ENCODE peak calls at places on chromosomes 1 and 21, in six cellular contexts. One of them, this sample, is unnamed.

GRCh38 chr1:167484726-167485125 is 33.6 kb downstream of the CD247 start:
- DNase-seq in naive thymus-derived CD4-positive, alpha-beta T cell: no peak
- DNase-seq in activated B cell treated with CpG ODN at 0.5 μM for 24 hours: no peak
- DNase-seq in IMR-90: no peak
- DNase-seq in chondrocyte: no peak
- DNase-seq in activated naive CD8-positive, alpha-beta T cell treated with anti-CD3 and anti-CD28 coated beads, Interleukin-2, amount 50 U/mL, for 24 hours: no peak
- DNase-seq in this sample: no peak

GRCh38 chr1:58576727-58577675 is at the start of gene TACSTD2:
- DNase-seq in activated B cell treated with CpG ODN at 0.5 μM for 24 hours: peak
- DNase-seq in naive thymus-derived CD4-positive, alpha-beta T cell: no peak
- DNase-seq in IMR-90: no peak
- DNase-seq in activated naive CD8-positive, alpha-beta T cell treated with anti-CD3 and anti-CD28 coated beads, Interleukin-2, amount 50 U/mL, for 24 hours: peak
- DNase-seq in chondrocyte: peak
- DNase-seq in this sample: no peak

GRCh38 chr21:34074283-34075098 is 1.1 kb downstream of the MRPS6 start:
- DNase-seq in activated B cell treated with CpG ODN at 0.5 μM for 24 hours: no peak
- DNase-seq in naive thymus-derived CD4-positive, alpha-beta T cell: peak
- DNase-seq in activated naive CD8-positive, alpha-beta T cell treated with anti-CD3 and anti-CD28 coated beads, Interleukin-2, amount 50 U/mL, for 24 hours: no peak
- DNase-seq in IMR-90: no peak
- DNase-seq in chondrocyte: no peak
- DNase-seq in this sample: peak

GRCh38 chr1:192826791-192827477 is 18.1 kb downstream of the RGS2 start:
- DNase-seq in activated naive CD8-positive, alpha-beta T cell treated with anti-CD3 and anti-CD28 coated beads, Interleukin-2, amount 50 U/mL, for 24 hours: no peak
- DNase-seq in activated B cell treated with CpG ODN at 0.5 μM for 24 hours: no peak
- DNase-seq in naive thymus-derived CD4-positive, alpha-beta T cell: no peak
- DNase-seq in chondrocyte: no peak
- DNase-seq in IMR-90: no peak
- DNase-seq in this sample: no peak

GRCh38 chr1:209601809-209602657 is 18.5 kb downstream of the CAMK1G start:
- DNase-seq in activated B cell treated with CpG ODN at 0.5 μM for 24 hours: no peak
- DNase-seq in activated naive CD8-positive, alpha-beta T cell treated with anti-CD3 and anti-CD28 coated beads, Interleukin-2, amount 50 U/mL, for 24 hours: peak
- DNase-seq in IMR-90: peak
- DNase-seq in chondrocyte: no peak
- DNase-seq in naive thymus-derived CD4-positive, alpha-beta T cell: peak
- DNase-seq in this sample: peak

GRCh38 chr1:84712288-84712874 is 22.1 kb upstream of the SSX2IP start:
- DNase-seq in activated naive CD8-positive, alpha-beta T cell treated with anti-CD3 and anti-CD28 coated beads, Interleukin-2, amount 50 U/mL, for 24 hours: no peak
- DNase-seq in naive thymus-derived CD4-positive, alpha-beta T cell: no peak
- DNase-seq in activated B cell treated with CpG ODN at 0.5 μM for 24 hours: no peak
- DNase-seq in IMR-90: peak
- DNase-seq in chondrocyte: no peak
- DNase-seq in this sample: no peak

GRCh38 chr1:21340230-21340564 is 49.9 kb upstream of the ECE1 start:
- DNase-seq in activated B cell treated with CpG ODN at 0.5 μM for 24 hours: no peak
- DNase-seq in activated naive CD8-positive, alpha-beta T cell treated with anti-CD3 and anti-CD28 coated beads, Interleukin-2, amount 50 U/mL, for 24 hours: no peak
- DNase-seq in naive thymus-derived CD4-positive, alpha-beta T cell: no peak
- DNase-seq in chondrocyte: no peak
- DNase-seq in IMR-90: no peak
- DNase-seq in this sample: no peak

GRCh38 chr1:157133431-157133830 is 4.8 kb downstream of the ETV3 start:
- DNase-seq in naive thymus-derived CD4-positive, alpha-beta T cell: peak
- DNase-seq in activated B cell treated with CpG ODN at 0.5 μM for 24 hours: no peak
- DNase-seq in activated naive CD8-positive, alpha-beta T cell treated with anti-CD3 and anti-CD28 coated beads, Interleukin-2, amount 50 U/mL, for 24 hours: no peak
- DNase-seq in chondrocyte: no peak
- DNase-seq in IMR-90: no peak
- DNase-seq in this sample: no peak

GRCh38 chr1:31936278-31936965 is 1.7 kb downstream of the PTP4A2 start:
- DNase-seq in activated naive CD8-positive, alpha-beta T cell treated with anti-CD3 and anti-CD28 coated beads, Interleukin-2, amount 50 U/mL, for 24 hours: no peak
- DNase-seq in naive thymus-derived CD4-positive, alpha-beta T cell: no peak
- DNase-seq in chondrocyte: no peak
- DNase-seq in activated B cell treated with CpG ODN at 0.5 μM for 24 hours: no peak
- DNase-seq in IMR-90: peak
- DNase-seq in this sample: no peak

GRCh38 chr1:47442844-47443529 is 5.1 kb downstream of the FOXD2 start:
- DNase-seq in chondrocyte: no peak
- DNase-seq in naive thymus-derived CD4-positive, alpha-beta T cell: no peak
- DNase-seq in IMR-90: no peak
- DNase-seq in activated naive CD8-positive, alpha-beta T cell treated with anti-CD3 and anti-CD28 coated beads, Interleukin-2, amount 50 U/mL, for 24 hours: no peak
- DNase-seq in activated B cell treated with CpG ODN at 0.5 μM for 24 hours: no peak
- DNase-seq in this sample: no peak

GRCh38 chr1:192575499-192576189 is at the start of gene RGS1:
- DNase-seq in IMR-90: no peak
- DNase-seq in chondrocyte: no peak
- DNase-seq in activated naive CD8-positive, alpha-beta T cell treated with anti-CD3 and anti-CD28 coated beads, Interleukin-2, amount 50 U/mL, for 24 hours: peak
- DNase-seq in activated B cell treated with CpG ODN at 0.5 μM for 24 hours: peak
- DNase-seq in naive thymus-derived CD4-positive, alpha-beta T cell: peak
- DNase-seq in this sample: peak

GRCh38 chr1:81571946-81572345 is 228.8 kb upstream of the ADGRL2 start:
- DNase-seq in IMR-90: no peak
- DNase-seq in naive thymus-derived CD4-positive, alpha-beta T cell: no peak
- DNase-seq in chondrocyte: no peak
- DNase-seq in activated naive CD8-positive, alpha-beta T cell treated with anti-CD3 and anti-CD28 coated beads, Interleukin-2, amount 50 U/mL, for 24 hours: no peak
- DNase-seq in activated B cell treated with CpG ODN at 0.5 μM for 24 hours: no peak
- DNase-seq in this sample: no peak

GRCh38 chr1:153490272-153491051 is 30.0 kb upstream of the S100A7 start:
- DNase-seq in IMR-90: peak
- DNase-seq in activated B cell treated with CpG ODN at 0.5 μM for 24 hours: no peak
- DNase-seq in chondrocyte: no peak
- DNase-seq in activated naive CD8-positive, alpha-beta T cell treated with anti-CD3 and anti-CD28 coated beads, Interleukin-2, amount 50 U/mL, for 24 hours: no peak
- DNase-seq in naive thymus-derived CD4-positive, alpha-beta T cell: no peak
- DNase-seq in this sample: no peak

GRCh38 chr21:36747815-36748381 is 49.0 kb downstream of the SIM2 start:
- DNase-seq in IMR-90: peak
- DNase-seq in naive thymus-derived CD4-positive, alpha-beta T cell: no peak
- DNase-seq in chondrocyte: no peak
- DNase-seq in activated B cell treated with CpG ODN at 0.5 μM for 24 hours: no peak
- DNase-seq in activated naive CD8-positive, alpha-beta T cell treated with anti-CD3 and anti-CD28 coated beads, Interleukin-2, amount 50 U/mL, for 24 hours: peak
- DNase-seq in this sample: peak

GRCh38 chr1:108830119-108831008 is 26.5 kb downstream of the AKNAD1 start:
- DNase-seq in activated B cell treated with CpG ODN at 0.5 μM for 24 hours: no peak
- DNase-seq in IMR-90: peak
- DNase-seq in chondrocyte: no peak
- DNase-seq in activated naive CD8-positive, alpha-beta T cell treated with anti-CD3 and anti-CD28 coated beads, Interleukin-2, amount 50 U/mL, for 24 hours: no peak
- DNase-seq in naive thymus-derived CD4-positive, alpha-beta T cell: no peak
- DNase-seq in this sample: peak

GRCh38 chr1:62131093-62131725 is 63.4 kb upstream of the L1TD1 start:
- DNase-seq in activated B cell treated with CpG ODN at 0.5 μM for 24 hours: no peak
- DNase-seq in chondrocyte: no peak
- DNase-seq in activated naive CD8-positive, alpha-beta T cell treated with anti-CD3 and anti-CD28 coated beads, Interleukin-2, amount 50 U/mL, for 24 hours: peak
- DNase-seq in naive thymus-derived CD4-positive, alpha-beta T cell: peak
- DNase-seq in IMR-90: peak
- DNase-seq in this sample: peak

GRCh38 chr1:8047686-8048522 is 21.8 kb upstream of the ERRFI1 start:
- DNase-seq in activated B cell treated with CpG ODN at 0.5 μM for 24 hours: no peak
- DNase-seq in chondrocyte: no peak
- DNase-seq in IMR-90: peak
- DNase-seq in activated naive CD8-positive, alpha-beta T cell treated with anti-CD3 and anti-CD28 coated beads, Interleukin-2, amount 50 U/mL, for 24 hours: no peak
- DNase-seq in naive thymus-derived CD4-positive, alpha-beta T cell: no peak
- DNase-seq in this sample: no peak

GRCh38 chr1:220487297-220487820 is 40.6 kb upstream of the MARK1 start:
- DNase-seq in naive thymus-derived CD4-positive, alpha-beta T cell: no peak
- DNase-seq in activated B cell treated with CpG ODN at 0.5 μM for 24 hours: no peak
- DNase-seq in IMR-90: peak
- DNase-seq in activated naive CD8-positive, alpha-beta T cell treated with anti-CD3 and anti-CD28 coated beads, Interleukin-2, amount 50 U/mL, for 24 hours: peak
- DNase-seq in chondrocyte: no peak
- DNase-seq in this sample: no peak

GRCh38 chr1:152654110-152654509 is 9.1 kb upstream of the LCE2D start:
- DNase-seq in activated B cell treated with CpG ODN at 0.5 μM for 24 hours: no peak
- DNase-seq in chondrocyte: no peak
- DNase-seq in IMR-90: peak
- DNase-seq in naive thymus-derived CD4-positive, alpha-beta T cell: peak
- DNase-seq in activated naive CD8-positive, alpha-beta T cell treated with anti-CD3 and anti-CD28 coated beads, Interleukin-2, amount 50 U/mL, for 24 hours: peak
- DNase-seq in this sample: peak

GRCh38 chr1:226674892-226675719 is 64.0 kb downstream of the ITPKB start:
- DNase-seq in IMR-90: no peak
- DNase-seq in activated B cell treated with CpG ODN at 0.5 μM for 24 hours: peak
- DNase-seq in chondrocyte: no peak
- DNase-seq in naive thymus-derived CD4-positive, alpha-beta T cell: peak
- DNase-seq in activated naive CD8-positive, alpha-beta T cell treated with anti-CD3 and anti-CD28 coated beads, Interleukin-2, amount 50 U/mL, for 24 hours: peak
- DNase-seq in this sample: no peak

GRCh38 chr1:236556606-236557005 is 32.8 kb downstream of the LGALS8 start:
- DNase-seq in naive thymus-derived CD4-positive, alpha-beta T cell: no peak
- DNase-seq in activated naive CD8-positive, alpha-beta T cell treated with anti-CD3 and anti-CD28 coated beads, Interleukin-2, amount 50 U/mL, for 24 hours: no peak
- DNase-seq in chondrocyte: no peak
- DNase-seq in activated B cell treated with CpG ODN at 0.5 μM for 24 hours: no peak
- DNase-seq in IMR-90: no peak
- DNase-seq in this sample: no peak

GRCh38 chr1:78411707-78412106 is 79.1 kb upstream of the PTGFR start:
- DNase-seq in IMR-90: no peak
- DNase-seq in activated naive CD8-positive, alpha-beta T cell treated with anti-CD3 and anti-CD28 coated beads, Interleukin-2, amount 50 U/mL, for 24 hours: no peak
- DNase-seq in activated B cell treated with CpG ODN at 0.5 μM for 24 hours: no peak
- DNase-seq in chondrocyte: no peak
- DNase-seq in naive thymus-derived CD4-positive, alpha-beta T cell: no peak
- DNase-seq in this sample: no peak

GRCh38 chr1:231416896-231417295 is 5.2 kb downstream of the EGLN1 start:
- DNase-seq in activated B cell treated with CpG ODN at 0.5 μM for 24 hours: no peak
- DNase-seq in IMR-90: no peak
- DNase-seq in activated naive CD8-positive, alpha-beta T cell treated with anti-CD3 and anti-CD28 coated beads, Interleukin-2, amount 50 U/mL, for 24 hours: no peak
- DNase-seq in chondrocyte: no peak
- DNase-seq in naive thymus-derived CD4-positive, alpha-beta T cell: no peak
- DNase-seq in this sample: no peak

GRCh38 chr1:24526940-24527542 is 24.4 kb downstream of the RCAN3 start:
- DNase-seq in IMR-90: peak
- DNase-seq in activated B cell treated with CpG ODN at 0.5 μM for 24 hours: no peak
- DNase-seq in chondrocyte: no peak
- DNase-seq in activated naive CD8-positive, alpha-beta T cell treated with anti-CD3 and anti-CD28 coated beads, Interleukin-2, amount 50 U/mL, for 24 hours: peak
- DNase-seq in naive thymus-derived CD4-positive, alpha-beta T cell: peak
- DNase-seq in this sample: peak

GRCh38 chr1:177091036-177091435 is 73.5 kb downstream of the ASTN1 start:
- DNase-seq in activated naive CD8-positive, alpha-beta T cell treated with anti-CD3 and anti-CD28 coated beads, Interleukin-2, amount 50 U/mL, for 24 hours: no peak
- DNase-seq in activated B cell treated with CpG ODN at 0.5 μM for 24 hours: no peak
- DNase-seq in naive thymus-derived CD4-positive, alpha-beta T cell: no peak
- DNase-seq in IMR-90: no peak
- DNase-seq in chondrocyte: no peak
- DNase-seq in this sample: no peak

GRCh38 chr1:153793973-153794615 is 18.9 kb downstream of the SLC27A3 start:
- DNase-seq in IMR-90: no peak
- DNase-seq in naive thymus-derived CD4-positive, alpha-beta T cell: no peak
- DNase-seq in activated B cell treated with CpG ODN at 0.5 μM for 24 hours: no peak
- DNase-seq in chondrocyte: peak
- DNase-seq in activated naive CD8-positive, alpha-beta T cell treated with anti-CD3 and anti-CD28 coated beads, Interleukin-2, amount 50 U/mL, for 24 hours: no peak
- DNase-seq in this sample: no peak

GRCh38 chr1:175788586-175789252 is 45.3 kb upstream of the TNR start:
- DNase-seq in naive thymus-derived CD4-positive, alpha-beta T cell: no peak
- DNase-seq in IMR-90: no peak
- DNase-seq in activated naive CD8-positive, alpha-beta T cell treated with anti-CD3 and anti-CD28 coated beads, Interleukin-2, amount 50 U/mL, for 24 hours: no peak
- DNase-seq in chondrocyte: no peak
- DNase-seq in activated B cell treated with CpG ODN at 0.5 μM for 24 hours: no peak
- DNase-seq in this sample: peak

GRCh38 chr1:21956720-21957552 is 19.8 kb upstream of the HSPG2 start:
- DNase-seq in chondrocyte: peak
- DNase-seq in IMR-90: peak
- DNase-seq in activated B cell treated with CpG ODN at 0.5 μM for 24 hours: no peak
- DNase-seq in activated naive CD8-positive, alpha-beta T cell treated with anti-CD3 and anti-CD28 coated beads, Interleukin-2, amount 50 U/mL, for 24 hours: peak
- DNase-seq in naive thymus-derived CD4-positive, alpha-beta T cell: peak
- DNase-seq in this sample: no peak

GRCh38 chr1:204684551-204685235 is 845 bp downstream of the LRRN2 start:
- DNase-seq in activated B cell treated with CpG ODN at 0.5 μM for 24 hours: no peak
- DNase-seq in naive thymus-derived CD4-positive, alpha-beta T cell: no peak
- DNase-seq in IMR-90: no peak
- DNase-seq in chondrocyte: no peak
- DNase-seq in activated naive CD8-positive, alpha-beta T cell treated with anti-CD3 and anti-CD28 coated beads, Interleukin-2, amount 50 U/mL, for 24 hours: no peak
- DNase-seq in this sample: peak

GRCh38 chr1:154434346-154435075 is 29.4 kb downstream of the IL6R start:
- DNase-seq in naive thymus-derived CD4-positive, alpha-beta T cell: no peak
- DNase-seq in activated naive CD8-positive, alpha-beta T cell treated with anti-CD3 and anti-CD28 coated beads, Interleukin-2, amount 50 U/mL, for 24 hours: no peak
- DNase-seq in activated B cell treated with CpG ODN at 0.5 μM for 24 hours: no peak
- DNase-seq in IMR-90: no peak
- DNase-seq in chondrocyte: no peak
- DNase-seq in this sample: peak

GRCh38 chr1:26684763-26685162 is 11.1 kb upstream of the ARID1A start:
- DNase-seq in naive thymus-derived CD4-positive, alpha-beta T cell: no peak
- DNase-seq in chondrocyte: no peak
- DNase-seq in IMR-90: no peak
- DNase-seq in activated B cell treated with CpG ODN at 0.5 μM for 24 hours: no peak
- DNase-seq in activated naive CD8-positive, alpha-beta T cell treated with anti-CD3 and anti-CD28 coated beads, Interleukin-2, amount 50 U/mL, for 24 hours: no peak
- DNase-seq in this sample: no peak

GRCh38 chr1:156692958-156693857 is 12.2 kb downstream of the CRABP2 start:
- DNase-seq in IMR-90: no peak
- DNase-seq in activated B cell treated with CpG ODN at 0.5 μM for 24 hours: no peak
- DNase-seq in chondrocyte: no peak
- DNase-seq in naive thymus-derived CD4-positive, alpha-beta T cell: no peak
- DNase-seq in activated naive CD8-positive, alpha-beta T cell treated with anti-CD3 and anti-CD28 coated beads, Interleukin-2, amount 50 U/mL, for 24 hours: no peak
- DNase-seq in this sample: peak

GRCh38 chr1:206631085-206631509 is 4.2 kb upstream of the DYRK3 start:
- DNase-seq in naive thymus-derived CD4-positive, alpha-beta T cell: no peak
- DNase-seq in chondrocyte: no peak
- DNase-seq in activated B cell treated with CpG ODN at 0.5 μM for 24 hours: no peak
- DNase-seq in activated naive CD8-positive, alpha-beta T cell treated with anti-CD3 and anti-CD28 coated beads, Interleukin-2, amount 50 U/mL, for 24 hours: peak
- DNase-seq in IMR-90: peak
- DNase-seq in this sample: peak

GRCh38 chr1:150528196-150528595 is 12.6 kb downstream of the FALEC start:
- DNase-seq in chondrocyte: no peak
- DNase-seq in activated naive CD8-positive, alpha-beta T cell treated with anti-CD3 and anti-CD28 coated beads, Interleukin-2, amount 50 U/mL, for 24 hours: no peak
- DNase-seq in activated B cell treated with CpG ODN at 0.5 μM for 24 hours: no peak
- DNase-seq in IMR-90: peak
- DNase-seq in naive thymus-derived CD4-positive, alpha-beta T cell: no peak
- DNase-seq in this sample: no peak

GRCh38 chr1:154607748-154608521 is at the start of gene ADAR:
- DNase-seq in naive thymus-derived CD4-positive, alpha-beta T cell: peak
- DNase-seq in chondrocyte: no peak
- DNase-seq in activated naive CD8-positive, alpha-beta T cell treated with anti-CD3 and anti-CD28 coated beads, Interleukin-2, amount 50 U/mL, for 24 hours: peak
- DNase-seq in IMR-90: peak
- DNase-seq in activated B cell treated with CpG ODN at 0.5 μM for 24 hours: peak
- DNase-seq in this sample: peak

GRCh38 chr21:35648512-35648911 is 411.8 kb downstream of the SETD4 start:
- DNase-seq in activated B cell treated with CpG ODN at 0.5 μM for 24 hours: no peak
- DNase-seq in IMR-90: no peak
- DNase-seq in naive thymus-derived CD4-positive, alpha-beta T cell: no peak
- DNase-seq in chondrocyte: no peak
- DNase-seq in activated naive CD8-positive, alpha-beta T cell treated with anti-CD3 and anti-CD28 coated beads, Interleukin-2, amount 50 U/mL, for 24 hours: no peak
- DNase-seq in this sample: peak

GRCh38 chr1:175702079-175702795 is 41.2 kb downstream of the TNR start:
- DNase-seq in naive thymus-derived CD4-positive, alpha-beta T cell: no peak
- DNase-seq in activated B cell treated with CpG ODN at 0.5 μM for 24 hours: no peak
- DNase-seq in chondrocyte: no peak
- DNase-seq in activated naive CD8-positive, alpha-beta T cell treated with anti-CD3 and anti-CD28 coated beads, Interleukin-2, amount 50 U/mL, for 24 hours: no peak
- DNase-seq in IMR-90: no peak
- DNase-seq in this sample: no peak

GRCh38 chr1:226810681-226811080 is 59.7 kb upstream of the PSEN2 start:
- DNase-seq in chondrocyte: no peak
- DNase-seq in IMR-90: no peak
- DNase-seq in activated B cell treated with CpG ODN at 0.5 μM for 24 hours: no peak
- DNase-seq in activated naive CD8-positive, alpha-beta T cell treated with anti-CD3 and anti-CD28 coated beads, Interleukin-2, amount 50 U/mL, for 24 hours: no peak
- DNase-seq in naive thymus-derived CD4-positive, alpha-beta T cell: no peak
- DNase-seq in this sample: no peak